ENCODE peak calls at places on chromosomes 1 and 21, in seven cellular contexts. L is thoracic aorta, R is trophoblast cell, E is uterus, S is breast epithelium, K is tibial artery, F is esophagus muscularis mucosa. X is an unnamed sample.
A peak's percentile ranks its signal among the peaks of the same experiment; 100 is the strongest.

GRCh38 chr1:198155253-198155652 is 1.5 kb upstream of the NEK7 start:
- DNase-seq in L (no peak), R (peak; percentile 84), E (no peak), S (no peak), K (no peak), F (no peak), X (no peak)

GRCh38 chr1:12173631-12174121 is 6.9 kb downstream of the TNFRSF1B start:
- DNase-seq in L (no peak), R (peak; percentile 29), E (peak; percentile 47), S (no peak), K (no peak), F (no peak), X (peak; percentile 84)

GRCh38 chr1:155379180-155379876 is 58.6 kb downstream of the RUSC1 start:
- DNase-seq in L (no peak), R (peak; percentile 10), E (no peak), S (no peak), K (no peak), F (no peak), X (no peak)

GRCh38 chr1:108961752-108962486 is 1.4 kb downstream of the CLCC1 start:
- DNase-seq in L (no peak), R (no peak), E (no peak), S (no peak), K (no peak), F (no peak), X (no peak)

GRCh38 chr1:36128126-36128904 is 3.3 kb upstream of the COL8A2 start:
- DNase-seq in L (no peak), R (no peak), E (no peak), S (no peak), K (no peak), F (no peak), X (no peak)

GRCh38 chr21:28086861-28087581 is 905.7 kb downstream of the LTN1 start:
- DNase-seq in L (no peak), R (no peak), E (no peak), S (no peak), K (no peak), F (no peak), X (no peak)

GRCh38 chr1:245599413-245600174 is 444.8 kb downstream of the KIF26B start:
- DNase-seq in L (no peak), R (peak; percentile 96), E (no peak), S (no peak), K (no peak), F (no peak), X (no peak)

GRCh38 chr1:100539836-100540536 is 2.0 kb downstream of the GPR88 start:
- DNase-seq in L (no peak), R (no peak), E (no peak), S (no peak), K (no peak), F (no peak), X (no peak)

GRCh38 chr1:55000110-55000815 is 1.5 kb downstream of the BSND start:
- DNase-seq in L (no peak), R (no peak), E (no peak), S (no peak), K (no peak), F (no peak), X (no peak)

GRCh38 chr1:199403421-199404116 is 623.9 kb upstream of the NR5A2 start:
- DNase-seq in L (no peak), R (peak; percentile 29), E (no peak), S (no peak), K (no peak), F (no peak), X (no peak)

GRCh38 chr1:50368179-50369007 is 54.9 kb downstream of the DMRTA2 start:
- DNase-seq in L (no peak), R (peak; percentile 46), E (no peak), S (no peak), K (no peak), F (no peak), X (no peak)

GRCh38 chr1:6205849-6206845 is at the start of gene RNF207:
- DNase-seq in L (no peak), R (peak; percentile 94), E (peak; percentile 39), S (no peak), K (no peak), F (no peak), X (no peak)

GRCh38 chr1:96313216-96313615 is 408.4 kb upstream of the PTBP2 start:
- DNase-seq in L (no peak), R (no peak), E (no peak), S (no peak), K (no peak), F (no peak), X (no peak)

GRCh38 chr21:46208761-46209721 is 19.5 kb downstream of the LSS start:
- DNase-seq in L (no peak), R (no peak), E (no peak), S (peak; percentile 38), K (peak; percentile 18), F (no peak), X (peak; percentile 57)

GRCh38 chr1:58397187-58397820 is 149.2 kb downstream of the OMA1 start:
- DNase-seq in L (no peak), R (peak; percentile 71), E (no peak), S (no peak), K (no peak), F (no peak), X (no peak)

GRCh38 chr1:56806804-56807203 is 12.4 kb downstream of the FYB2 start:
- DNase-seq in L (no peak), R (no peak), E (no peak), S (no peak), K (no peak), F (no peak), X (no peak)

GRCh38 chr1:91026320-91026719 is 4.5 kb upstream of the ZNF644 start:
- DNase-seq in L (no peak), R (no peak), E (no peak), S (no peak), K (no peak), F (no peak), X (no peak)

DNA sequence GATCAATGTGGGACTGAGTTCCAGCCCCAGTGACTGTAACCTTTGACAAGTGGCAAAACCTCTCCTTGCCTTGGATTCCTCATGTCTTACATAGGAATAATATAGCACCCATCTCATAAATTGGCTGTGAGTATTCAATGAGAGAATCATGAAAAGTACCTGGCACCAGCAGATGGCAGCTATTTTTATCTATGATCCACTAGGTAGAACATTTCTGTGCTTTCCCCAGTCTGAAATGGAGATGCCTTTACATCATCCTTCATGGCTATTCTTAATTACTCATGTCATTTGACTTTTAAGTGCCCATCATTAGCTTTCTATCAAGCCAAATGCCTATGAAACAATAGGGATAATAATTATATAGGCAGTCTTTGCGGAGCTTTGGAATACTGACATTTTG is 130.1 kb downstream of the TGFB2 start:
- DNase-seq in L (no peak), R (peak; percentile 33), E (no peak), S (no peak), K (no peak), F (no peak), X (no peak)
- H3K27ac ChIP-seq in L (peak overlapping the region; percentile 47), R (no peak overlapping the region), E (no peak overlapping the region), S (no peak overlapping the region), K (peak overlapping the region; percentile 51), F (peak overlapping the region; percentile 4), X (peak overlapping the region; percentile 36)

GRCh38 chr1:27872802-27873665 is 690 bp downstream of the THEMIS2 start:
- DNase-seq in L (no peak), R (peak; percentile 27), E (no peak), S (no peak), K (no peak), F (no peak), X (no peak)

GRCh38 chr1:27876341-27877114 is 4.2 kb downstream of the THEMIS2 start:
- DNase-seq in L (no peak), R (no peak), E (no peak), S (peak; percentile 36), K (no peak), F (no peak), X (no peak)

GRCh38 chr1:27872059-27872801 is at the start of gene THEMIS2:
- DNase-seq in L (no peak), R (peak; percentile 43), E (peak; percentile 46), S (no peak), K (no peak), F (no peak), X (no peak)

GRCh38 chr1:27877115-27877416 is 4.7 kb downstream of the THEMIS2 start:
- DNase-seq in L (no peak), R (no peak), E (no peak), S (no peak), K (no peak), F (no peak), X (no peak)

DNA sequence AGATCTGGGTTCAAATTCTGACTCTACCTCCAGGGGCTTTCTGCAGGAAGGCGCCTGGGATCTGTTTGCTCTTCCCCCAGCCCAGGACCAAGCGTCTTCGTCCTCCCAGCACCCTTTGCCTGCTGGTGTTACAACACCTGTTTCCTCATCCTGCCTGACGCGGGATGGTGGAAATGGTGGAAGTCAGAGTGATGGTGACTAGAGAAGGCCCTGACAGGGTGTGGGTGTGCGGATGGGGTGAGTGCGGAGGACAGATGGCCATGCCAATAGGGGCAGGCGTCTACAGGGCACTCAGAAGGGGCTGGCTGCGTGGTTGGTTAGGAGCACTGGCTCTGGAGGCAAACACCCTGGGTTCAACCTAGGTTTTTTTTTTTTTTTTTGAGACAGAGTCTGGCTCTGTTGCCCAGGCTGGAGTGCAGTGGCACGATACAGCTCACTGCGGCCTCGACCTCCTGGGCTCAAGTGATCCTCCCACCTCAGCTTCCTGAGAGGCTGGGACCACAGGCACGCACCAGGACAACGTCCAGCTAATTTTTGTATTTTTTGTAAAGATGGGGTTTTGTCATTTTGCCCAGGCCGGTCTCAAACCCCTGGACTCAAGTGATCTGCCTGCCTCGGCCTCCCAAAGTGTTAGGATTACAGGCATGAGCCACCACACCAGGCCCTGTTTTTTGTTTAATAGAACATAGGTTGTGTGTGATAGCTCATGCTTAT is 1.5 kb downstream of the THEMIS2 start:
- DNase-seq in L (no peak), R (no peak), E (no peak), S (peak; percentile 17), K (no peak), F (no peak), X (no peak)
- H3K4me3 ChIP-seq in L (peak overlapping the region; percentile 85), R (no peak overlapping the region), E (no peak overlapping the region), S (peak overlapping the region; percentile 67), K (peak overlapping the region; percentile 53), F (peak overlapping the region; percentile 63), X (peak overlapping the region; percentile 59)

GRCh38 chr1:202133521-202133920 is 10.8 kb downstream of the GPR37L1 start:
- DNase-seq in L (no peak), R (no peak), E (no peak), S (no peak), K (no peak), F (no peak), X (no peak)

GRCh38 chr1:202133016-202133415 is 10.3 kb downstream of the GPR37L1 start:
- DNase-seq in L (no peak), R (no peak), E (peak; percentile 48), S (no peak), K (no peak), F (no peak), X (no peak)

GRCh38 chr1:202135221-202135721 is 9.3 kb downstream of the ARL8A start:
- DNase-seq in L (no peak), R (peak; percentile 85), E (peak; percentile 66), S (no peak), K (no peak), F (no peak), X (peak; percentile 75)

GRCh38 chr1:202133989-202134388 is 10.5 kb downstream of the ARL8A start:
- DNase-seq in L (no peak), R (no peak), E (no peak), S (no peak), K (no peak), F (no peak), X (no peak)

GRCh38 chr1:202134645-202135172 is 9.8 kb downstream of the ARL8A start:
- DNase-seq in L (no peak), R (no peak), E (no peak), S (no peak), K (no peak), F (no peak), X (no peak)
- H3K27ac ChIP-seq in L (peak overlapping the region; percentile 46), R (no peak overlapping the region), E (peak overlapping the region; percentile 93), S (peak overlapping the region; percentile 96), K (peak overlapping the region; percentile 85), F (peak overlapping the region; percentile 90), X (peak overlapping the region; percentile 39)

GRCh38 chr1:1431845-1432565 is 3.5 kb upstream of the VWA1 start:
- DNase-seq in L (no peak), R (peak; percentile 95), E (peak; percentile 63), S (no peak), K (peak; percentile 57), F (no peak), X (no peak)
- H3K4me3 ChIP-seq in L (no peak overlapping the region), R (no peak overlapping the region), E (no peak overlapping the region), S (no peak overlapping the region), K (no peak overlapping the region), F (peak overlapping the region; percentile 67), X (no peak overlapping the region)